ENCODE peak calls at places on chromosomes 3 and 15, in seven cellular contexts. One of them, this sample, is unnamed.

GRCh38 chr15:90709278-90709677 is 7.9 kb upstream of the BLM start:
- DNase-seq in HepG2: no peak
- DNase-seq in K562: no peak
- DNase-seq in H1: no peak
- DNase-seq in HCT116: no peak
- DNase-seq in SK-N-SH: no peak
- DNase-seq in GM12878: no peak
- DNase-seq in this sample: no peak

GRCh38 chr3:123143669-123144411 is 57.9 kb upstream of the SEC22A start:
- DNase-seq in HepG2: peak; percentile 58
- DNase-seq in K562: no peak
- DNase-seq in H1: no peak
- DNase-seq in HCT116: no peak
- DNase-seq in SK-N-SH: no peak
- DNase-seq in GM12878: no peak
- DNase-seq in this sample: no peak

GRCh38 chr3:11206953-11207352 is 52.7 kb downstream of the HRH1 start:
- DNase-seq in HepG2: no peak
- DNase-seq in K562: no peak
- DNase-seq in H1: no peak
- DNase-seq in HCT116: no peak
- DNase-seq in SK-N-SH: no peak
- DNase-seq in GM12878: no peak
- DNase-seq in this sample: no peak

GRCh38 chr15:76987896-76988860 is 6.7 kb upstream of the PSTPIP1 start:
- DNase-seq in HepG2: no peak
- DNase-seq in K562: peak; percentile 36
- DNase-seq in H1: no peak
- DNase-seq in HCT116: no peak
- DNase-seq in SK-N-SH: no peak
- DNase-seq in GM12878: peak; percentile 90
- DNase-seq in this sample: no peak

GRCh38 chr3:52080830-52081719 is 24.7 kb upstream of the DUSP7 start:
- DNase-seq in HepG2: peak; percentile 83
- DNase-seq in K562: peak; percentile 57
- DNase-seq in H1: no peak
- DNase-seq in HCT116: no peak
- DNase-seq in SK-N-SH: no peak
- DNase-seq in GM12878: no peak
- DNase-seq in this sample: no peak

GRCh38 chr3:190606596-190606995 is 92.7 kb downstream of the IL1RAP start:
- DNase-seq in HepG2: no peak
- DNase-seq in K562: no peak
- DNase-seq in H1: no peak
- DNase-seq in HCT116: no peak
- DNase-seq in SK-N-SH: no peak
- DNase-seq in GM12878: no peak
- DNase-seq in this sample: no peak

GRCh38 chr3:28745904-28746617 is 397.4 kb upstream of the AZI2 start:
- DNase-seq in HepG2: no peak
- DNase-seq in K562: no peak
- DNase-seq in H1: no peak
- DNase-seq in HCT116: no peak
- DNase-seq in SK-N-SH: peak; percentile 29
- DNase-seq in GM12878: no peak
- DNase-seq in this sample: no peak

GRCh38 chr3:101989578-101990200 is 140.4 kb downstream of the NFKBIZ start:
- DNase-seq in HepG2: no peak
- DNase-seq in K562: no peak
- DNase-seq in H1: no peak
- DNase-seq in HCT116: no peak
- DNase-seq in SK-N-SH: no peak
- DNase-seq in GM12878: no peak
- DNase-seq in this sample: no peak

GRCh38 chr15:80674245-80674614 is 20.9 kb upstream of the ABHD17C start:
- DNase-seq in HepG2: no peak
- DNase-seq in K562: no peak
- DNase-seq in H1: no peak
- DNase-seq in HCT116: no peak
- DNase-seq in SK-N-SH: no peak
- DNase-seq in GM12878: peak; percentile 55
- DNase-seq in this sample: no peak

GRCh38 chr3:62500556-62501294 is 127.4 kb upstream of the FEZF2 start:
- DNase-seq in HepG2: no peak
- DNase-seq in K562: no peak
- DNase-seq in H1: no peak
- DNase-seq in HCT116: no peak
- DNase-seq in SK-N-SH: peak; percentile 31
- DNase-seq in GM12878: no peak
- DNase-seq in this sample: no peak

GRCh38 chr15:65083262-65083701 is 6.7 kb downstream of the KBTBD13 start:
- DNase-seq in HepG2: no peak
- DNase-seq in K562: no peak
- DNase-seq in H1: no peak
- DNase-seq in HCT116: no peak
- DNase-seq in SK-N-SH: no peak
- DNase-seq in GM12878: no peak
- DNase-seq in this sample: no peak

GRCh38 chr15:99251436-99251821 is at the start of gene LRRC28:
- DNase-seq in HepG2: peak; percentile 20
- DNase-seq in K562: no peak
- DNase-seq in H1: no peak
- DNase-seq in HCT116: no peak
- DNase-seq in SK-N-SH: no peak
- DNase-seq in GM12878: no peak
- DNase-seq in this sample: no peak

GRCh38 chr15:31574761-31575160 is 248.1 kb downstream of the KLF13 start:
- DNase-seq in HepG2: no peak
- DNase-seq in K562: no peak
- DNase-seq in H1: no peak
- DNase-seq in HCT116: no peak
- DNase-seq in SK-N-SH: no peak
- DNase-seq in GM12878: no peak
- DNase-seq in this sample: no peak

GRCh38 chr3:30855390-30855789 is 39.1 kb downstream of the GADL1 start:
- DNase-seq in HepG2: no peak
- DNase-seq in K562: no peak
- DNase-seq in H1: no peak
- DNase-seq in HCT116: no peak
- DNase-seq in SK-N-SH: peak; percentile 2
- DNase-seq in GM12878: no peak
- DNase-seq in this sample: no peak

DNA sequence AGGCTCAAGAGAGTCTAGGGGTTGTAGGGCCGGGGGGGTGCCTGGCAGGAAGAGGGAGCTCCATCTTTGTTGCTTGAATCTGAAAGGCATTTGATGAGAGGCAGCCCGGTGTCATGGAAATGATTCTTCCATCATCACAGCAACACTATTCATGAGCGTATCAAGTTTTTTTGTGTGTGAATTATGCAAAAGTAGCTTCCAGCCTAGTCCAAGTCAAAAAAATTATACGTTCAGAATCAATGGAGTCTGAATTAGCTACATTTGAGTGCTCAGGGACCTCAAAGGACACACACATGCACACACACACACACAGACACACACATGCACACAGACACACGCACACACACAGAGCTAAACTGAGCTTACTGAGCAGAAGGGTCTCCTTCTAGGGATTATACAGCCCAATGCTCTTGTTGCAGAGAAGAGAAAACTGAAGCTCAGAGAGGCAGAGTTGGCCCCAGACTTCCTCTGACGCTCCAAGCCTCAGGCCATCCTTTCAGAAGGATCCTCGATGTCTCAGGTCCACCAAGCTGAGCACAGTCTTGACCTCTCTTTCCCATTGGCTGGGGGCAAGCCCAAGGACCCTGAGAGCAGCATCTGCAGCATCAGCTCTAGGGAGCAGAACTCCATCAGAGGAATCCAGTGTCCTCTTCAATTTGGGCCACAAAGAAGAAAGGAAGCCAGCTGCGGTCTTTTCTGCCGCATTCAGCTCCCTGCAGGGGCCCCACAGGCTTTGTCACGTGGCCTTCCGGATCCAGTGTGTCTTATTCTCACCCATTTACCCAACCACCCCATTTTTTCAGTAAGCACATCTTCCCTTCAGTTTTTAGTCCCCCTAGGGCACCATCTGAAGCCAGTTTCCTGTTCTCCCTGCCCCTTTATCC is 228.0 kb downstream of the UACA start:
- DNase-seq in HepG2: no peak
- DNase-seq in K562: no peak
- DNase-seq in H1: peak; percentile 39
- DNase-seq in HCT116: no peak
- DNase-seq in SK-N-SH: no peak
- DNase-seq in GM12878: no peak
- DNase-seq in this sample: no peak
- TF ChIP-seq JUND in HepG2: no peak
- TF ChIP-seq JUND in K562: no peak
- TF ChIP-seq JUND in H1: no peak
- TF ChIP-seq JUND in HCT116: no peak
- TF ChIP-seq JUND in SK-N-SH: no peak
- TF ChIP-seq JUND in GM12878: no peak
- TF ChIP-seq JUND in this sample: no peak

DNA sequence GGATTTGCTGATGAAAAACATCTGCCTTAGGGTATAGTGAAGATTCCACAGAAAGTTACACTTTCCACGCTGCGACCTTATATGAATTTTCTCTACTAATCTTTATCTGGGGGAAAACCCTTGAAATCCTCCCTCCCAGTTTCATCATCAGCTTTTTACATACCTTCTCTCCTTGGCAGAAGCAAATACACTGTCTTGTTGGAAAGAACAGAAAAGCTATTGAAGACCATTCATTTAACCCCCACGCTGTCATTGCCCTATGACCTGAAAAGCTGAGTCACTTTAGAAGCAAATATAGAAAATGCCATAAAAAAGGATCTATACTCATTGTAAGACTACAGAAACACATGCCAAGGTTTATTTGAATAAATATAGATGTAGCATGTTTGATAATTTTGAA is 551.9 kb downstream of the NR2F2 start:
- DNase-seq in HepG2: no peak
- DNase-seq in K562: no peak
- DNase-seq in H1: no peak
- DNase-seq in HCT116: no peak
- DNase-seq in SK-N-SH: no peak
- DNase-seq in GM12878: no peak
- DNase-seq in this sample: no peak
- TF ChIP-seq JUND in HepG2: no peak
- TF ChIP-seq JUND in K562: no peak
- TF ChIP-seq JUND in H1: no peak
- TF ChIP-seq JUND in HCT116: no peak
- TF ChIP-seq JUND in SK-N-SH: no peak
- TF ChIP-seq JUND in GM12878: no peak
- TF ChIP-seq JUND in this sample: no peak

DNA sequence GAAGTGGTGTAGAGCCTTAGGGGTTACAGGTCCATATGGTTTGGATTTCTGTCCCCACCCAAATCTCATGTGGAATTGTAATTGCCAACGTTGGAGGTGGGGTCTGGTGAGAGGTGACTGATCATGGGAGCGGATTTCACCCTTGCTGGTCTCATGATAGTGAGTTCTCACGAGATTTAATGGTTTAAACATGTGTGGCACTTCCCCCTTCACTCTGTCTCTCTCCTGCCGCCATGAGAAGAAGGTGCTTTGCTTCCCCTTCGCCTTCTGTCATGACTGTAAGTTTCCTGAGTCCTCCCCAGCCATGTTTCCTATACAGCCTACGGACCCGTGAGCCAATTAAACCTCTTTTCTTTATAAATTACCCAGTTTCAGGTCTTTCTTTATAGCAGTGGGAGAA is 43.1 kb upstream of the MFGE8 start:
- DNase-seq in HepG2: no peak
- DNase-seq in K562: no peak
- DNase-seq in H1: no peak
- DNase-seq in HCT116: no peak
- DNase-seq in SK-N-SH: no peak
- DNase-seq in GM12878: no peak
- DNase-seq in this sample: no peak
- TF ChIP-seq JUND in HepG2: no peak
- TF ChIP-seq JUND in K562: no peak
- TF ChIP-seq JUND in H1: no peak
- TF ChIP-seq JUND in HCT116: no peak
- TF ChIP-seq JUND in SK-N-SH: no peak
- TF ChIP-seq JUND in GM12878: no peak
- TF ChIP-seq JUND in this sample: no peak

GRCh38 chr15:70956596-70956995 is 64.0 kb downstream of the LRRC49 start:
- DNase-seq in HepG2: no peak
- DNase-seq in K562: no peak
- DNase-seq in H1: no peak
- DNase-seq in HCT116: no peak
- DNase-seq in SK-N-SH: no peak
- DNase-seq in GM12878: no peak
- DNase-seq in this sample: no peak

GRCh38 chr15:70954733-70955132 is 62.1 kb downstream of the LRRC49 start:
- DNase-seq in HepG2: no peak
- DNase-seq in K562: no peak
- DNase-seq in H1: no peak
- DNase-seq in HCT116: no peak
- DNase-seq in SK-N-SH: no peak
- DNase-seq in GM12878: no peak
- DNase-seq in this sample: no peak

GRCh38 chr15:70956196-70956595 is 63.6 kb downstream of the LRRC49 start:
- DNase-seq in HepG2: no peak
- DNase-seq in K562: no peak
- DNase-seq in H1: no peak
- DNase-seq in HCT116: no peak
- DNase-seq in SK-N-SH: no peak
- DNase-seq in GM12878: no peak
- DNase-seq in this sample: no peak

GRCh38 chr15:70955151-70955550 is 62.5 kb downstream of the LRRC49 start:
- DNase-seq in HepG2: no peak
- DNase-seq in K562: no peak
- DNase-seq in H1: no peak
- DNase-seq in HCT116: no peak
- DNase-seq in SK-N-SH: no peak
- DNase-seq in GM12878: no peak
- DNase-seq in this sample: no peak

DNA sequence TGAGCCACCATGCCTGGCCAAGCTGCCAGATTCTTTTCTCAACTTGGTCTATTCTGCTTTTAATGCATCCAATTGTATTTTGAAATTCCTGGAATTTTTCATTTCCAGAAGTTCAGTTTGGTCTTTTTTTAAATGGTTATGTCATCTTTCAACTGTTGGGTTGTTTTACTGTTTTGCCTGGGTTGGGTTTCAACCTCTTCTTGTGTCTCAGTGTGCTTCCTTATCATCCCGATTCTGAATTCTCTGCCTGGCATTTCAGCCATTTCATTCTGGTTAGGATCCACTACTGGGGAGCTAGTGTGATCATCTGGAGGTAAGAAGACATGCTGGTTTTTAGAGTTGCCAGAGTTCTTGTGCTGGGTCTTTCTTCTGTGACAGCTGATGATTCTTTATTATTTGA is 61.5 kb downstream of the LRRC49 start:
- DNase-seq in HepG2: no peak
- DNase-seq in K562: no peak
- DNase-seq in H1: no peak
- DNase-seq in HCT116: no peak
- DNase-seq in SK-N-SH: no peak
- DNase-seq in GM12878: no peak
- DNase-seq in this sample: no peak
- TF ChIP-seq JUND in HepG2: no peak
- TF ChIP-seq JUND in K562: no peak
- TF ChIP-seq JUND in H1: no peak
- TF ChIP-seq JUND in HCT116: no peak
- TF ChIP-seq JUND in SK-N-SH: no peak
- TF ChIP-seq JUND in GM12878: no peak
- TF ChIP-seq JUND in this sample: no peak